ENCODE peak calls at places on chromosomes 16 and 17, in seven cellular contexts. One of them, this sample, is unnamed.

GRCh38 chr16:17228708-17229055 is 242.1 kb downstream of the XYLT1 start:
- DNase-seq in heart left ventricle: no peak
- DNase-seq in colonic mucosa: no peak
- DNase-seq in uterus: no peak
- DNase-seq in CD4-positive, alpha-beta T cell: no peak
- DNase-seq in fibroblast of the aortic adventitia: no peak
- DNase-seq in SK-N-SH: no peak
- DNase-seq in this sample: no peak

GRCh38 chr16:53768167-53768566 is 64.2 kb downstream of the FTO start:
- DNase-seq in colonic mucosa: no peak
- DNase-seq in heart left ventricle: no peak
- DNase-seq in CD4-positive, alpha-beta T cell: no peak
- DNase-seq in uterus: no peak
- DNase-seq in SK-N-SH: no peak
- DNase-seq in fibroblast of the aortic adventitia: no peak
- DNase-seq in this sample: no peak

GRCh38 chr17:59037960-59038359 is 68.7 kb downstream of the TRIM37 start:
- DNase-seq in SK-N-SH: no peak
- DNase-seq in fibroblast of the aortic adventitia: no peak
- DNase-seq in CD4-positive, alpha-beta T cell: no peak
- DNase-seq in colonic mucosa: no peak
- DNase-seq in uterus: no peak
- DNase-seq in heart left ventricle: no peak
- DNase-seq in this sample: no peak

GRCh38 chr17:51913491-51913890 is 245.0 kb downstream of the CA10 start:
- DNase-seq in SK-N-SH: no peak
- DNase-seq in uterus: no peak
- DNase-seq in fibroblast of the aortic adventitia: no peak
- DNase-seq in colonic mucosa: no peak
- DNase-seq in CD4-positive, alpha-beta T cell: no peak
- DNase-seq in heart left ventricle: no peak
- DNase-seq in this sample: no peak

GRCh38 chr17:38605230-38605851 is 411 bp downstream of the SRCIN1 start:
- DNase-seq in CD4-positive, alpha-beta T cell: no peak
- DNase-seq in heart left ventricle: no peak
- DNase-seq in colonic mucosa: no peak
- DNase-seq in uterus: no peak
- DNase-seq in SK-N-SH: peak
- DNase-seq in fibroblast of the aortic adventitia: no peak
- DNase-seq in this sample: no peak

GRCh38 chr17:6061290-6061689 is 8.9 kb upstream of the WSCD1 start:
- DNase-seq in CD4-positive, alpha-beta T cell: no peak
- DNase-seq in SK-N-SH: no peak
- DNase-seq in heart left ventricle: no peak
- DNase-seq in colonic mucosa: no peak
- DNase-seq in fibroblast of the aortic adventitia: peak
- DNase-seq in uterus: no peak
- DNase-seq in this sample: peak

GRCh38 chr16:4244254-4244812 is 2.5 kb upstream of the SRL start:
- DNase-seq in fibroblast of the aortic adventitia: no peak
- DNase-seq in heart left ventricle: no peak
- DNase-seq in CD4-positive, alpha-beta T cell: no peak
- DNase-seq in uterus: no peak
- DNase-seq in colonic mucosa: no peak
- DNase-seq in SK-N-SH: no peak
- DNase-seq in this sample: no peak

GRCh38 chr17:41710472-41711090 is 1.6 kb upstream of the GAST start:
- DNase-seq in colonic mucosa: no peak
- DNase-seq in fibroblast of the aortic adventitia: peak
- DNase-seq in SK-N-SH: no peak
- DNase-seq in uterus: no peak
- DNase-seq in CD4-positive, alpha-beta T cell: no peak
- DNase-seq in heart left ventricle: no peak
- DNase-seq in this sample: peak

GRCh38 chr17:33109331-33110072 is 117.9 kb downstream of the SPACA3 start:
- DNase-seq in SK-N-SH: no peak
- DNase-seq in CD4-positive, alpha-beta T cell: no peak
- DNase-seq in uterus: no peak
- DNase-seq in fibroblast of the aortic adventitia: no peak
- DNase-seq in heart left ventricle: no peak
- DNase-seq in colonic mucosa: no peak
- DNase-seq in this sample: no peak

GRCh38 chr17:31452101-31452500 is 60.6 kb downstream of the RAB11FIP4 start:
- DNase-seq in heart left ventricle: no peak
- DNase-seq in SK-N-SH: no peak
- DNase-seq in colonic mucosa: no peak
- DNase-seq in fibroblast of the aortic adventitia: no peak
- DNase-seq in CD4-positive, alpha-beta T cell: no peak
- DNase-seq in uterus: no peak
- DNase-seq in this sample: no peak

GRCh38 chr16:57798953-57799618 is 3.2 kb downstream of the KIFC3 start:
- DNase-seq in CD4-positive, alpha-beta T cell: no peak
- DNase-seq in uterus: no peak
- DNase-seq in fibroblast of the aortic adventitia: no peak
- DNase-seq in colonic mucosa: no peak
- DNase-seq in heart left ventricle: no peak
- DNase-seq in SK-N-SH: peak
- DNase-seq in this sample: no peak

GRCh38 chr16:81618661-81619060 is 160.4 kb upstream of the PLCG2 start:
- DNase-seq in colonic mucosa: no peak
- DNase-seq in fibroblast of the aortic adventitia: no peak
- DNase-seq in CD4-positive, alpha-beta T cell: no peak
- DNase-seq in SK-N-SH: no peak
- DNase-seq in heart left ventricle: no peak
- DNase-seq in uterus: no peak
- DNase-seq in this sample: no peak

GRCh38 chr17:82037113-82037888 is at the start of gene DCXR:
- DNase-seq in SK-N-SH: peak
- DNase-seq in heart left ventricle: peak
- DNase-seq in CD4-positive, alpha-beta T cell: peak
- DNase-seq in uterus: peak
- DNase-seq in fibroblast of the aortic adventitia: peak
- DNase-seq in colonic mucosa: peak
- DNase-seq in this sample: peak
- TF ChIP-seq CTCF in SK-N-SH: peak
- TF ChIP-seq CTCF in heart left ventricle: peak
- TF ChIP-seq CTCF in CD4-positive, alpha-beta T cell: peak
- TF ChIP-seq CTCF in uterus: peak
- TF ChIP-seq CTCF in fibroblast of the aortic adventitia: peak
- TF ChIP-seq CTCF in colonic mucosa: peak
- TF ChIP-seq CTCF in this sample: peak

DNA sequence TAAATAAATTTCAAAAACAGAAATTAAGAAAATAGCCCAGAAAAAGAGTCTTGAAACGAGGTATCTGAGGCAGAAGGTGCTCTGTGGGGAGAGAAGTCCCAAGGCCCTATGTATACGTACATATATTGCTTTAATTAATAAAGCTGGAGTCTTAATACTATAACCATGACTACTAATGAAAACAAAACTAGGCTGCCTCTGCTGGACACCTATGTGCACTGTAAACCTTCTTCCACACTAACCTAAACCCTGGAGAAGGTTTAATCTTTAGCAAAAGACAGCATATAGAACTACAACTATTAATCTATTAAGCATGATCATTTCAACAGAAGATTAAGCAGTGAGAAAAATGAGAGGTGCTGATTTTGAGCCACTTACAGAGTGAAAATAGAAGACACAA is 153.9 kb upstream of the C17orf78 start:
- DNase-seq in heart left ventricle: no peak
- DNase-seq in colonic mucosa: no peak
- DNase-seq in SK-N-SH: no peak
- DNase-seq in fibroblast of the aortic adventitia: no peak
- DNase-seq in uterus: no peak
- DNase-seq in CD4-positive, alpha-beta T cell: no peak
- DNase-seq in this sample: no peak
- TF ChIP-seq CTCF in heart left ventricle: no peak
- TF ChIP-seq CTCF in colonic mucosa: no peak
- TF ChIP-seq CTCF in SK-N-SH: peak
- TF ChIP-seq CTCF in fibroblast of the aortic adventitia: no peak
- TF ChIP-seq CTCF in uterus: no peak
- TF ChIP-seq CTCF in CD4-positive, alpha-beta T cell: no peak
- TF ChIP-seq CTCF in this sample: no peak

GRCh38 chr16:50881953-50882352 is 140.1 kb downstream of the CYLD start:
- DNase-seq in SK-N-SH: no peak
- DNase-seq in CD4-positive, alpha-beta T cell: no peak
- DNase-seq in colonic mucosa: no peak
- DNase-seq in fibroblast of the aortic adventitia: no peak
- DNase-seq in heart left ventricle: no peak
- DNase-seq in uterus: no peak
- DNase-seq in this sample: no peak

GRCh38 chr16:50880926-50881325 is 139.0 kb downstream of the CYLD start:
- DNase-seq in fibroblast of the aortic adventitia: no peak
- DNase-seq in heart left ventricle: no peak
- DNase-seq in colonic mucosa: no peak
- DNase-seq in uterus: no peak
- DNase-seq in SK-N-SH: no peak
- DNase-seq in CD4-positive, alpha-beta T cell: no peak
- DNase-seq in this sample: no peak

GRCh38 chr16:50881331-50881830 is 139.5 kb downstream of the CYLD start:
- DNase-seq in heart left ventricle: no peak
- DNase-seq in SK-N-SH: no peak
- DNase-seq in CD4-positive, alpha-beta T cell: no peak
- DNase-seq in fibroblast of the aortic adventitia: no peak
- DNase-seq in colonic mucosa: no peak
- DNase-seq in uterus: no peak
- DNase-seq in this sample: no peak

GRCh38 chr16:50887500-50887899 is 145.6 kb downstream of the CYLD start:
- DNase-seq in uterus: no peak
- DNase-seq in colonic mucosa: no peak
- DNase-seq in SK-N-SH: no peak
- DNase-seq in heart left ventricle: no peak
- DNase-seq in fibroblast of the aortic adventitia: no peak
- DNase-seq in CD4-positive, alpha-beta T cell: no peak
- DNase-seq in this sample: no peak

GRCh38 chr16:50884066-50884860 is 142.4 kb downstream of the CYLD start:
- DNase-seq in heart left ventricle: no peak
- DNase-seq in CD4-positive, alpha-beta T cell: no peak
- DNase-seq in colonic mucosa: no peak
- DNase-seq in fibroblast of the aortic adventitia: no peak
- DNase-seq in SK-N-SH: peak
- DNase-seq in uterus: no peak
- DNase-seq in this sample: no peak
- TF ChIP-seq CTCF in heart left ventricle: no peak
- TF ChIP-seq CTCF in CD4-positive, alpha-beta T cell: peak
- TF ChIP-seq CTCF in colonic mucosa: no peak
- TF ChIP-seq CTCF in fibroblast of the aortic adventitia: peak
- TF ChIP-seq CTCF in SK-N-SH: no peak
- TF ChIP-seq CTCF in uterus: no peak
- TF ChIP-seq CTCF in this sample: peak

DNA sequence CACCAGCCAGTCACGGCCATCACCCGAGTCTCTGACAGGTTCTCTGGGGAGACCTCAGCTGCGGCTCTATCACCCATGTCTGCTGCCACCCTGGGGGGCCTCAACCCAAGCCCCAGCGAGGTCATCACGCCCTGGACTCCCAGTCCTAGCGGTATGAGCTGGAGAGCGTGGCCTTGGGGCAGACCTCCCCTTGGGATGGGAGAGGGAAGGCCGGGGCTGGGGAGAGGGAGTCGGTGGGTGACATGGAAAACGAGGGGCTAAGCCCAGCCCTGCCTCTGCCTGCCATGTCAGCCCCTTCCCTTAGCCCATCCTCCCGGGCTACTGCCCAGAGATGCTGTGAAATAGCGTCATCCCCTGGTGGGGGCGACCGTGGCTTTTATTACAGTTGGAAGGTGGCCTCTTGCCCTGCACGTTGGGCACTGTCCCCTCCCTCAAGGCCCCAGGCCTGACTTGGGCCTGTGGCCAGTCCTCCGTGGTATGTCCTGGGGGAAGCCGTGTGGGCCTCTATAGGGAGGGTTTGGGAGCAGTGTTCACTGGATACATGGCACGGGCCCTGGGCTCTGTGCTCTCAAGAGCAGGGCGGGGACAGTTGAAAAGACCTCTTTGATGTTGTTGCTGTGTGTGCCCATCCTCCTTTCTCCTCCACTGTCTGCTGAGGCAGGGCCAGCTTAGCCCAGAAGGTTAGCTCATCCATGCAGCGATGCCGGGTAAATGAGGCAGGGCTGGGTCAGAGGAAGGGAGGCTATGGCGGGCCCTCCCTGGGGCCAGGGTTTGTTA is 8.9 kb downstream of the SMTNL2 start:
- DNase-seq in SK-N-SH: no peak
- DNase-seq in uterus: no peak
- DNase-seq in colonic mucosa: no peak
- DNase-seq in heart left ventricle: no peak
- DNase-seq in fibroblast of the aortic adventitia: no peak
- DNase-seq in CD4-positive, alpha-beta T cell: no peak
- DNase-seq in this sample: no peak
- TF ChIP-seq CTCF in SK-N-SH: no peak
- TF ChIP-seq CTCF in uterus: no peak
- TF ChIP-seq CTCF in colonic mucosa: no peak
- TF ChIP-seq CTCF in heart left ventricle: no peak
- TF ChIP-seq CTCF in fibroblast of the aortic adventitia: no peak
- TF ChIP-seq CTCF in CD4-positive, alpha-beta T cell: no peak
- TF ChIP-seq CTCF in this sample: no peak

GRCh38 chr17:40499551-40500189 is 1.8 kb downstream of the TNS4 start:
- DNase-seq in CD4-positive, alpha-beta T cell: no peak
- DNase-seq in colonic mucosa: peak
- DNase-seq in fibroblast of the aortic adventitia: peak
- DNase-seq in SK-N-SH: peak
- DNase-seq in heart left ventricle: peak
- DNase-seq in uterus: peak
- DNase-seq in this sample: peak
- TF ChIP-seq CTCF in CD4-positive, alpha-beta T cell: no peak
- TF ChIP-seq CTCF in colonic mucosa: no peak
- TF ChIP-seq CTCF in fibroblast of the aortic adventitia: no peak
- TF ChIP-seq CTCF in SK-N-SH: no peak
- TF ChIP-seq CTCF in heart left ventricle: peak
- TF ChIP-seq CTCF in uterus: peak
- TF ChIP-seq CTCF in this sample: no peak

GRCh38 chr17:3551189-3551588 is 6.4 kb downstream of the TRPV3 start:
- DNase-seq in colonic mucosa: peak
- DNase-seq in fibroblast of the aortic adventitia: no peak
- DNase-seq in uterus: no peak
- DNase-seq in SK-N-SH: no peak
- DNase-seq in CD4-positive, alpha-beta T cell: no peak
- DNase-seq in heart left ventricle: no peak
- DNase-seq in this sample: no peak
- TF ChIP-seq CTCF in colonic mucosa: no peak
- TF ChIP-seq CTCF in fibroblast of the aortic adventitia: no peak
- TF ChIP-seq CTCF in uterus: no peak
- TF ChIP-seq CTCF in SK-N-SH: no peak
- TF ChIP-seq CTCF in CD4-positive, alpha-beta T cell: no peak
- TF ChIP-seq CTCF in heart left ventricle: no peak
- TF ChIP-seq CTCF in this sample: no peak

GRCh38 chr17:19321481-19322128 is 40.9 kb downstream of the B9D1 start:
- DNase-seq in fibroblast of the aortic adventitia: no peak
- DNase-seq in uterus: no peak
- DNase-seq in colonic mucosa: no peak
- DNase-seq in CD4-positive, alpha-beta T cell: no peak
- DNase-seq in SK-N-SH: no peak
- DNase-seq in heart left ventricle: no peak
- DNase-seq in this sample: no peak
- TF ChIP-seq CTCF in fibroblast of the aortic adventitia: peak
- TF ChIP-seq CTCF in uterus: no peak
- TF ChIP-seq CTCF in colonic mucosa: no peak
- TF ChIP-seq CTCF in CD4-positive, alpha-beta T cell: no peak
- TF ChIP-seq CTCF in SK-N-SH: peak
- TF ChIP-seq CTCF in heart left ventricle: peak
- TF ChIP-seq CTCF in this sample: peak

DNA sequence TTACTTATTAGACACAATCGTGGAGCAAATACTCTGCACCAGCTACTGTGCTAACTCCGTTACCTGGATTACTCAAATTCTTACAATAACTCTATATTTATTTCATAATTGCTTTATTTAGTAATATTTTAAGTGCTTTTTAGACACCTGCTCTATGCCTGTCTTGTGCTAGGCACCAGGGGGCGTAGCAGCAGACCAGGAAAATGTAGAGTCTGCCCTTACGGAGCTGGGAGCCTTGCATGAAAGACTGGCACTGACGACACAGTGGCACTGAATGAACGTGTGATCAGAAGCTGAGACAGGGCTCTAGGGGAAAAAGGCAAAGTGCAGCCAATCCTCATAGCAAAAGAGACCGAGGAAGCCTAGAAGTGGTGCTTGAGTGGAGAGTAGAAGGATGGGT is 486.5 kb downstream of the CDH13 start:
- DNase-seq in CD4-positive, alpha-beta T cell: no peak
- DNase-seq in colonic mucosa: no peak
- DNase-seq in uterus: no peak
- DNase-seq in fibroblast of the aortic adventitia: peak
- DNase-seq in heart left ventricle: no peak
- DNase-seq in SK-N-SH: peak
- DNase-seq in this sample: peak
- TF ChIP-seq CTCF in CD4-positive, alpha-beta T cell: no peak
- TF ChIP-seq CTCF in colonic mucosa: peak
- TF ChIP-seq CTCF in uterus: no peak
- TF ChIP-seq CTCF in fibroblast of the aortic adventitia: peak
- TF ChIP-seq CTCF in heart left ventricle: peak
- TF ChIP-seq CTCF in SK-N-SH: peak
- TF ChIP-seq CTCF in this sample: peak

This sample was measured in fibroblast of lung.